ENCODE peak calls at places on chromosomes 16 and 17, in seven cellular contexts. J is SW480, G is NCI-H2081, Y is GM10248, N is cardiac septum, X is HS-5, T is EL. V is an unnamed sample.

GRCh38 chr16:50547340-50547865 is 793 bp upstream of the NKD1 start:
- DNase-seq in J (peak; percentile 98), G (peak; percentile 3), Y (peak; percentile 67), N (no peak), X (no peak), T (peak; percentile 6), V (no peak)

GRCh38 chr17:11264183-11264871 is 23.3 kb downstream of the SHISA6 start:
- DNase-seq in J (no peak), G (no peak), Y (no peak), N (no peak), X (no peak), T (no peak), V (no peak)

GRCh38 chr17:44197980-44198720 is 1.5 kb downstream of the ATXN7L3 start:
- DNase-seq in J (peak; percentile 39), G (no peak), Y (peak; percentile 67), N (no peak), X (no peak), T (peak; percentile 70), V (no peak)

GRCh38 chr17:28643979-28644781 is 778 bp downstream of the BLTP2 start:
- DNase-seq in J (peak; percentile 60), G (peak; percentile 35), Y (peak; percentile 57), N (peak; percentile 79), X (no peak), T (peak; percentile 63), V (no peak)

GRCh38 chr17:56358651-56359050 is 205.4 kb downstream of the ANKFN1 start:
- DNase-seq in J (peak; percentile 67), G (no peak), Y (no peak), N (no peak), X (no peak), T (peak; percentile 1), V (no peak)

GRCh38 chr16:87662254-87663204 is 60.2 kb downstream of the JPH3 start:
- DNase-seq in J (no peak), G (no peak), Y (no peak), N (no peak), X (no peak), T (no peak), V (no peak)

GRCh38 chr17:40535924-40536717 is 29.2 kb downstream of the CCR7 start:
- DNase-seq in J (peak; percentile 66), G (no peak), Y (no peak), N (peak; percentile 84), X (no peak), T (no peak), V (no peak)

GRCh38 chr17:40810505-40810904 is 10.7 kb upstream of the KRT28 start:
- DNase-seq in J (no peak), G (no peak), Y (no peak), N (no peak), X (peak; percentile 38), T (peak; percentile 73), V (no peak)

GRCh38 chr16:30621765-30622164 is 11.6 kb upstream of the ZNF689 start:
- DNase-seq in J (no peak), G (no peak), Y (no peak), N (no peak), X (no peak), T (peak; percentile 41), V (no peak)

V was measured in DMS153.